ENCODE peak calls at places on chromosome 12, in four cellular contexts. U, G, Z and E are unnamed samples.

GRCh38 chr12:6552140-6552551 is 3.7 kb downstream of the IFFO1 start:
- DNase-seq in U (no peak), G (peak; percentile 72), Z (no peak), E (no peak)

GRCh38 chr12:131494741-131495524 is 216.0 kb upstream of the SFSWAP start:
- DNase-seq in U (no peak), G (no peak), Z (no peak), E (no peak)

GRCh38 chr12:55446334-55446733 is 2.5 kb downstream of the OR6C2 start:
- DNase-seq in U (no peak), G (no peak), Z (no peak), E (no peak)

GRCh38 chr12:6078378-6079083 is 45.9 kb downstream of the VWF start:
- DNase-seq in U (no peak), G (peak; percentile 43), Z (no peak), E (no peak)

GRCh38 chr12:69555461-69555860 is 29.8 kb upstream of the CCT2 start:
- DNase-seq in U (no peak), G (no peak), Z (no peak), E (no peak)

GRCh38 chr12:3752096-3752709 is 706 bp downstream of the CRACR2A start:
- DNase-seq in U (peak; percentile 72), G (peak; percentile 93), Z (peak; percentile 51), E (peak; percentile 92)

GRCh38 chr12:67909091-67909531 is 80.1 kb upstream of the IFNG-AS1 start:
- DNase-seq in U (no peak), G (no peak), Z (no peak), E (no peak)

GRCh38 chr12:105935981-105936380 is 202.8 kb downstream of the NUAK1 start:
- DNase-seq in U (no peak), G (no peak), Z (no peak), E (no peak)

GRCh38 chr12:20487519-20487918 is 119.2 kb downstream of the PDE3A start:
- DNase-seq in U (no peak), G (no peak), Z (no peak), E (no peak)

GRCh38 chr12:127162902-127163301 is 1104.1 kb upstream of the TMEM132C start:
- DNase-seq in U (peak; percentile 31), G (no peak), Z (peak; percentile 60), E (peak; percentile 85)

GRCh38 chr12:11769723-11770514 is 120.4 kb downstream of the ETV6 start:
- DNase-seq in U (no peak), G (no peak), Z (no peak), E (no peak)

GRCh38 chr12:44299524-44299923 is 463.6 kb downstream of the TMEM117 start:
- DNase-seq in U (no peak), G (no peak), Z (no peak), E (no peak)

GRCh38 chr12:100473050-100473715 is 483 bp upstream of the NR1H4 start:
- DNase-seq in U (no peak), G (no peak), Z (no peak), E (no peak)

GRCh38 chr12:269216-269615 is 6.6 kb upstream of the SLC6A13 start:
- DNase-seq in U (no peak), G (no peak), Z (no peak), E (no peak)

GRCh38 chr12:67069451-67070306 is 199.5 kb upstream of the CAND1 start:
- DNase-seq in U (peak; percentile 23), G (peak; percentile 79), Z (no peak), E (no peak)

GRCh38 chr12:51915003-51915625 is 7.8 kb downstream of the ACVRL1 start:
- DNase-seq in U (no peak), G (no peak), Z (peak; percentile 46), E (no peak)

GRCh38 chr12:66984962-66985361 is 284.2 kb upstream of the CAND1 start:
- DNase-seq in U (no peak), G (no peak), Z (no peak), E (no peak)

GRCh38 chr12:59088673-59089072 is 168.4 kb upstream of the LRIG3 start:
- DNase-seq in U (no peak), G (no peak), Z (no peak), E (no peak)

GRCh38 chr12:89919241-89919906 is 210.7 kb upstream of the ATP2B1 start:
- DNase-seq in U (no peak), G (peak; percentile 75), Z (no peak), E (no peak)

GRCh38 chr12:58668831-58669230 is 251.5 kb downstream of the LRIG3 start:
- DNase-seq in U (no peak), G (no peak), Z (no peak), E (no peak)

DNA sequence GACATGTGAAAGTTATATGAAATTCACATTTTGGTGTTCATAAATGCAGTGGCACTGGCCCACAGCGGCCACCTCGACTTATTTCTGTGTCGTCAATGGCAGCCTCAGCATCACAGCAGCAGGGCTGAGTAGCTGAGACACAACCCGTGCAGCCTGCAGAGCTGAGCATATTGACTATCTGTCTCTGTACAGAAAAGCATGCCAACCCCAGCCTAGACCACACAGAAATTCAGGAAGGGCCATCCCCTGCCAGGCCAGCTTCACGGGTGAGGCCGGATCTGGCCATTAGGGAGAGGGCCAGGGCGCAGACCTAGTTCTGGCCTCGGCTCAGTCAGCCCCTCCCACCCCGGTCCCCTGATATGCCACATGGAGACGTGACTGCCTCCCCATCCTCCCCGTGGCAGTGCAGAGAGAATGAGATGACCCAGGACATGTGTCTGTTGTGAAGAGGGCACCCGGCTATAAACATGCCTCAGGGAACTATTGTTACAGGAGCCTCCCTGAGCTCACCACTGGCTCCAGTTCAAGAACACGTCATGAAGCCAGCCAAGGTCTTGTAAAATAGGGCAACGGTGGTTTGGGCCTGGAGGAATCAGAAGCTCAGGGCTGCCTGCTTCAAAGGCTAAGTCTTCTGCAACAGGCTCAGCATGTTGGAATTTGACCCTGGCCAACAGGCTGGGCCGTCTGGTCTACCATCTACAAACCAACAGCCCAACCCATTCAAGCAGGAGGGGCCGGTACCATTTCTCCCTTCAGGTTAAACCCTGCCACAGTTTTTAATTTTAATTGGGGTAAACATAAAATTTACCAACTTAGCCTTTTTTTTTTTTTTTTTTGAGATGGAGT is 25.5 kb downstream of the SCARB1 start:
- DNase-seq in U (no peak), G (peak; percentile 80), Z (no peak), E (no peak)
- TF ChIP-seq POLR2AphosphoS5 in U (no peak), G (peak; percentile 62), Z (no peak), E (peak; percentile 79)

DNA sequence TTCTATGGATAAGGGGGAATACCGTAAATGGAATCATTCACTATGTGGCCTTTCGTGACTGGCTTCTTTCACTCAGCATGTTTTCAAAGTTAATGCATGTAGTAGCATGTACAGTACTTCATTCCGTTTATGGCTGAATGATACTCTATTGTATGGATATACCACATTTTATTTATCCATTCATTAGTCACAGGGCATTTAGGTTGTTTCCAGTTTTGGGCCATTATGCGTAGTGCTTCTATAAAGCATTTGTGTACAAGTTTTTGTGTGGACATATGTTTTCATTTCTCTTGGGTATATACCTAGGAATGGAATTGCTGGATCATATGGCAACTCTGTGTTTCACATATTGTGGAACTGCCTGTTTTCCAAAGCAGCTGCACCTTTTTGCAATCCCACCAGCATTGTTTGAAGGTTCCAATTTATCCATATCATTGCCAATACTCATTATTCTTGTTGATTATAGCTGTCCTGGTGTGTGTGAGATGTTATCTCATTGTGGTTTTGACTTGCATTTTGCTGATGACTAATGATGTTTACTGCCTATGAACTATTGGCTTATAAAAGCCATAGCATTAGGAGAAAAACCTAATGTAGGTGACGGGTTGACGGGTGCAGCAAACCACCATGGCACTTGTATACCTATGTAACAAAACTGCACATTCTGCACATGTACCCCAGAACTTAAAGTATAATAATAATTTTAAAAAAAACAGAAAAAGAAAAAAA is 45.5 kb downstream of the ATF7IP start:
- DNase-seq in U (no peak), G (no peak), Z (no peak), E (no peak)
- TF ChIP-seq POLR2A in U (no peak), G (no peak), Z (no peak), E (no peak)

DNA sequence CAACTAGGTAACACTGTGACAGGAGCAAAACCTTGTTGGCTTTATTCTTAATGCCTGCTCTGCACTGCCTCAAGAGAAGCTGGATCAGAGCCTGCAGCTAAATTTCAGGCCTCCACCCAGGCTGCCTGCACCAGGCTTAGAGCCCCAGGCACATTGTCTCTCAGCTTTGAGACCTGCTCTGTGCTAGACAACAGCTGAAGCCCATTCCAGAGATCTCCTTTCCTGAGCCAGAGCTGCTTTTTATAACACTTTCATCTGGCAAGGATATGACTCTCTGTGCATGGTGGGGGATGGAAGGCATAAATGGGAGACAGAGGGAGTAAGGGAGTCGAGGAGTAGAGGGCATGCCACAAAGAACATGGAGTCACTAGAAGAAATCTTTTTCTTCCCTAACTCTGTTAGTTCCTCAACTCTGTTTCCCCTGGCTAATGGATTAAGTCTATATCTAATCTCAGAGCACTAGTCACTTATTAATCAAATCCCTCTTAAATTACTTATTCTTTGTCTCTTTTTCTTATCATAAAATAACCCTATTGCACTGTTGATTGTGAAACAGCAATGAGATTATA is 27.1 kb upstream of the LUM start:
- DNase-seq in U (no peak), G (no peak), Z (no peak), E (no peak)
- TF ChIP-seq POLR2AphosphoS5 in U (no peak), G (no peak), Z (no peak), E (no peak)

DNA sequence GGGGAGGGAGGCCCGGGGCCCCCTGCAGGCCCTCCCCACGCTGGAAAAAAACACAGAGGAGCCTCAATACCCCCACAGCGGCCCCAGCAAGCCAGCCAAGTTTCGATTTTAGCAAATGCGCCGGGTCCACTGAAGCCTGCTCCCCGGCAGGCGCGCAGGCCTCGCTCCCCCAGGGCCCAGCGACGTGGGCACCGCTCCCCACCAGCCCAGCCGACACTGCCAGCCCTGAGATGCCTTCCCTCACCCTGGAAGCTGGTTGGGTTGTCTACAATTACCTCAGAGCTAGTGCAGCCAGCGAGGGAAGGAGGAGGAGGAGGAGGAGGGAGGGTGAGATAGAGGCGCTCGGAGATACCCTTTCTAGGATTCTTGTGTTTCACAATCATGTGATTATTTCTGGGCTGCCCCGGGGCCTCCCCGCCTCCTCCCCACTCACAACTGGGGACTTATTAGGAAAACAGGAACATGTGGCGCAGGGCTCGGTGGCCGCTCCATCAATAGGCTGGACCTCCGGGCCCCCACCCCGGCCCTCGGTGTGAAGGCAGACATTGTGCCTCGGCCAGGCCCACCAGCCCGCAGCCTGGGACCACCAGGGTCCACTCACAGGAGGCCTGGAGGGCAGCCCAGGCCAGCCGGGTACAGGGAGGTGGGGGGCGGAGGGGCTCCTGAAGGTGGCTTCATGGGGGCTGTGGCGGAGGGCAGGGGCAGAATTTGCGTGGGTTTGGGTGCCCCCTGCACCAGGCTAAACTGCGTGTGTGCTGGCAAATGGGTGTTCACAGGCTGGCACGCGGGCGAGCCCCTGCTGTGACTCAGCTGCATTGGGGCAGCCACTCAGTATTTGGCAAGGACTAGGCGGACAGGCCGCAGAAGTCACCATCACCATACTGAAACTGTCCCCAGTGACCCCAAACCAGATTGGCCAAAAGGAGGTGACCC is 109.9 kb downstream of the NCOR2 start:
- DNase-seq in U (peak; percentile 64), G (peak; percentile 86), Z (no peak), E (peak; percentile 96)
- TF ChIP-seq POLR2A in U (peak; percentile 43), G (no peak), Z (no peak), E (no peak)

DNA sequence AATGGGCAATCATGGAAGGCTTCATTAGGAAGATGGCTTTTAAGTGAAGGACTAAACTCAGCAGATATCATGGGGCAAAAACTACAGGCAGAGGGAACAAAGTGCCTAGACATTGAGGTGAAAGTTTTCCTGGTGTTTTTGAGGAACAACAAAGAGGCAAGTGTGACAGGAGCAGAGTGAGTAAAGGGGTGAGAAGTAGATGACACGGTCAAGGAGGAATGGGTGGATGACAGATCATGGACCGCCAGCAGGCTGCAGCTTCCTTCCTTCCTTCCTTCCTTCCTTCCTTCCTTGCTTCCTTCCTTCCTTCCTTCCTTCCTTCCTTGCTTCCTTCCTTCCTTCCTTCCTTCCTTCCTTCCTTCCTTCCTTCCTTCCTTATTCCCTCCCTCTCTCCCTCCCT is 108.3 kb downstream of the TRHDE start:
- DNase-seq in U (no peak), G (no peak), Z (no peak), E (no peak)
- TF ChIP-seq POLR2AphosphoS5 in U (no peak), G (no peak), Z (no peak), E (no peak)

GRCh38 chr12:92445253-92446081 is 257.3 kb upstream of the PLEKHG7 start:
- DNase-seq in U (no peak), G (peak; percentile 84), Z (no peak), E (no peak)
- TF ChIP-seq POLR2A in U (peak; percentile 61), G (no peak), Z (no peak), E (no peak)

GRCh38 chr12:65334534-65334933 is 56.1 kb downstream of the MSRB3 start:
- DNase-seq in U (no peak), G (no peak), Z (no peak), E (no peak)
- TF ChIP-seq POLR2AphosphoS5 in U (no peak), G (no peak), Z (no peak), E (no peak)